ENCODE peak calls at places on chromosome 6, in ten cellular contexts. S, I, Z, A, T, K, E, M, L and B are unnamed samples.

GRCh38 chr6:82877213-82878195 is 188.1 kb downstream of the UBE3D start:
- DNase-seq in S (peak), I (no peak), Z (no peak), A (no peak), T (no peak), K (no peak), E (peak), M (no peak), L (no peak), B (no peak)

GRCh38 chr6:119259027-119259426 is 90.5 kb downstream of the MAN1A1 start:
- DNase-seq in S (no peak), I (no peak), Z (no peak), A (no peak), T (peak), K (no peak), E (no peak), M (no peak), L (no peak), B (no peak)

GRCh38 chr6:108768176-108768555 is 80.1 kb upstream of the ARMC2 start:
- DNase-seq in S (no peak), I (no peak), Z (no peak), A (no peak), T (no peak), K (no peak), E (no peak), M (peak), L (no peak), B (no peak)

GRCh38 chr6:127737009-127737486 is 160.1 kb downstream of the C6orf58 start:
- DNase-seq in S (peak), I (peak), Z (no peak), A (peak), T (peak), K (peak), E (peak), M (peak), L (peak), B (no peak)

GRCh38 chr6:42179956-42180335 is 6.8 kb downstream of the GUCA1A start:
- DNase-seq in S (no peak), I (no peak), Z (no peak), A (no peak), T (no peak), K (no peak), E (no peak), M (no peak), L (no peak), B (no peak)

GRCh38 chr6:7728855-7729590 is 3.1 kb downstream of the BMP6 start:
- DNase-seq in S (peak), I (no peak), Z (peak), A (no peak), T (no peak), K (no peak), E (no peak), M (no peak), L (no peak), B (no peak)

GRCh38 chr6:109202409-109203264 is 107.3 kb downstream of the CEP57L1 start:
- DNase-seq in S (no peak), I (no peak), Z (no peak), A (no peak), T (no peak), K (no peak), E (no peak), M (no peak), L (no peak), B (no peak)

GRCh38 chr6:163414117-163414366 is 476 bp upstream of the QKI start:
- DNase-seq in S (no peak), I (no peak), Z (no peak), A (no peak), T (no peak), K (no peak), E (no peak), M (no peak), L (no peak), B (no peak)

GRCh38 chr6:45377041-45377554 is 636 bp downstream of the SUPT3H start:
- DNase-seq in S (no peak), I (peak), Z (no peak), A (no peak), T (peak), K (no peak), E (no peak), M (peak), L (peak), B (no peak)